ENCODE peak calls at places on chromosomes 4 and X, in ten cellular contexts. F is neural progenitor cell; B is left lung; Z is GM23248; L is naive thymus-derived CD4-positive, alpha-beta T cell; K is H9; I is left ventricle myocardium inferior; A is body of pancreas; T is heart left ventricle; U is aorta. V is an unnamed sample.
A peak's percentile ranks its signal among the peaks of the same experiment; 100 is the strongest.

GRCh38 chr4:106522839-106523238 is 154.3 kb upstream of the GIMD1 start:
- DNase-seq in F (peak; percentile 11), Z (peak; percentile 33), A (no peak), L (no peak), I (no peak), T (no peak), K (no peak), B (no peak), U (no peak), V (no peak)

GRCh38 chrX:35787867-35788266 is 10.3 kb upstream of the MAGEB16 start:
- DNase-seq in T (no peak), A (no peak), I (no peak), L (no peak), F (no peak), U (no peak), Z (no peak), K (no peak), B (no peak), V (no peak)

GRCh38 chr4:4787421-4787820 is 72.0 kb upstream of the MSX1 start:
- DNase-seq in B (no peak), Z (no peak), A (no peak), K (no peak), L (no peak), F (no peak), T (no peak), I (no peak), U (no peak), V (no peak)

GRCh38 chrX:150940844-150941495 is 42.2 kb upstream of the HMGB3 start:
- DNase-seq in B (no peak), I (no peak), Z (no peak), F (no peak), T (no peak), U (no peak), L (no peak), A (no peak), K (no peak), V (no peak)

GRCh38 chr4:67549123-67549522 is 3.8 kb upstream of the CENPC start:
- DNase-seq in I (no peak), K (no peak), A (no peak), U (no peak), L (peak; percentile 61), T (no peak), B (no peak), F (no peak), Z (peak; percentile 28), V (no peak)

GRCh38 chr4:83213640-83214039 is 71.0 kb downstream of the COQ2 start:
- DNase-seq in Z (no peak), K (no peak), F (no peak), I (no peak), A (no peak), T (no peak), U (no peak), L (no peak), B (no peak), V (no peak)

GRCh38 chr4:185210102-185210981 is 944 bp downstream of the SNX25 start:
- DNase-seq in T (peak; percentile 52), I (peak; percentile 38), Z (peak; percentile 84), B (no peak), A (peak; percentile 65), F (peak; percentile 75), U (peak; percentile 77), L (peak; percentile 48), K (peak; percentile 58), V (peak; percentile 51)

GRCh38 chr4:103197765-103198110 is 405 bp downstream of the CENPE start:
- DNase-seq in L (peak; percentile 1), A (no peak), U (no peak), T (no peak), K (no peak), F (no peak), B (no peak), I (no peak), Z (no peak), V (peak; percentile 17)

GRCh38 chr4:27628609-27629008 is 768.0 kb downstream of the STIM2 start:
- DNase-seq in B (no peak), A (no peak), I (no peak), Z (no peak), L (no peak), K (no peak), U (no peak), F (no peak), T (no peak), V (no peak)

GRCh38 chr4:2846172-2846571 is 2.5 kb downstream of the ADD1 start:
- DNase-seq in T (no peak), L (no peak), Z (no peak), U (no peak), I (no peak), F (no peak), A (no peak), B (no peak), K (no peak), V (no peak)

GRCh38 chr4:2849267-2850140 is 5.9 kb downstream of the ADD1 start:
- DNase-seq in U (no peak), K (no peak), T (no peak), I (no peak), A (peak; percentile 86), F (no peak), L (no peak), B (no peak), Z (peak; percentile 40), V (no peak)

GRCh38 chr4:2847297-2847871 is 3.7 kb downstream of the ADD1 start:
- DNase-seq in B (no peak), L (no peak), A (no peak), K (no peak), Z (no peak), T (no peak), U (no peak), F (no peak), I (no peak), V (no peak)

GRCh38 chr4:2850966-2851782 is 7.5 kb downstream of the ADD1 start:
- DNase-seq in K (no peak), L (peak; percentile 30), B (no peak), Z (peak; percentile 17), I (no peak), T (no peak), A (no peak), U (no peak), F (no peak), V (no peak)

DNA sequence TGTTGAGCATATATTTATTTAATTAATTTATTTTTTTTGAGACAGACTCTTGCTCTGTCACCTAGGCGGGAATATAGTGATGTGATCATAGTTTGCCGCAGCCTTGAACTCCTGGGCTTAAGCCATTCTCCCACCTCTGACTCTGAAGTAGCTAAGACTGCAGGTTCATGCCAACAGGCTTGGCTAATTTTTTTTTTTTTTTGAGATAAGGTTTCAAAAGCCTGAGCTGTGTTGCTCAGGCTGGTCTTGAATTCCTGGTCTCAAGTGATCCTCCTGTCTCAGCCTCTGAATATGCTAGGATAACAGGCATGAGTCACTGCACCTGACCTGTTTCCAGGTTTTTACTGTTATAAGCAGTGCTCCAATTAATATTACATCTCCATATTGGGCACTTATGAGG is 4.8 kb downstream of the ADD1 start:
- DNase-seq in T (no peak), A (peak; percentile 69), F (no peak), I (no peak), L (no peak), K (no peak), Z (no peak), U (no peak), B (no peak), V (no peak)
- H3K4me1 ChIP-seq in T (peaks cover 9% of the 10 kb centered on the region), A (peaks cover 83% of the 10 kb centered on the region), F (no peaks in the 10 kb centered on the region), I (peaks cover 86% of the 10 kb centered on the region), L (peaks cover 49% of the 10 kb centered on the region), K (no peaks in the 10 kb centered on the region), Z (peaks cover 33% of the 10 kb centered on the region), U (peaks cover 2% of the 10 kb centered on the region), B (peaks cover 87% of the 10 kb centered on the region), V (peaks cover 5% of the 10 kb centered on the region)

GRCh38 chr4:152819026-152819645 is 39.4 kb downstream of the ARFIP1 start:
- DNase-seq in T (no peak), F (no peak), L (no peak), A (no peak), U (no peak), K (no peak), I (no peak), B (no peak), Z (no peak), V (no peak)
- H3K9me3 ChIP-seq in T (peaks cover 6% of the 10 kb centered on the region), F (peaks cover 5% of the 10 kb centered on the region), L (peaks cover 26% of the 10 kb centered on the region), A (no peaks in the 10 kb centered on the region), U (peaks cover 2% of the 10 kb centered on the region), K (no peaks in the 10 kb centered on the region), I (peaks cover 14% of the 10 kb centered on the region), B (peaks cover 3% of the 10 kb centered on the region), Z (no peaks in the 10 kb centered on the region), V (peaks cover 3% of the 10 kb centered on the region)

GRCh38 chrX:129736491-129736890 is 2.3 kb upstream of the XPNPEP2 start:
- DNase-seq in I (no peak), K (no peak), U (no peak), T (no peak), Z (no peak), B (no peak), A (no peak), F (no peak), L (no peak), V (no peak)
- H3K27me3 ChIP-seq in I (no peaks in the 10 kb centered on the region), K (no peaks in the 10 kb centered on the region), U (no peaks in the 10 kb centered on the region), T (no peaks in the 10 kb centered on the region), Z (no peaks in the 10 kb centered on the region), B (no peaks in the 10 kb centered on the region), A (no peaks in the 10 kb centered on the region), F (no peaks in the 10 kb centered on the region), L (no peaks in the 10 kb centered on the region), V (peaks cover 2% of the 10 kb centered on the region)

GRCh38 chr4:134426821-134427220 is 225.2 kb upstream of the PABPC4L start:
- DNase-seq in F (no peak), K (no peak), I (no peak), A (no peak), Z (no peak), B (no peak), T (no peak), U (no peak), L (no peak), V (no peak)

GRCh38 chr4:134421734-134422133 is 220.1 kb upstream of the PABPC4L start:
- DNase-seq in L (no peak), U (no peak), T (no peak), F (no peak), Z (no peak), B (no peak), I (no peak), K (no peak), A (no peak), V (no peak)

DNA sequence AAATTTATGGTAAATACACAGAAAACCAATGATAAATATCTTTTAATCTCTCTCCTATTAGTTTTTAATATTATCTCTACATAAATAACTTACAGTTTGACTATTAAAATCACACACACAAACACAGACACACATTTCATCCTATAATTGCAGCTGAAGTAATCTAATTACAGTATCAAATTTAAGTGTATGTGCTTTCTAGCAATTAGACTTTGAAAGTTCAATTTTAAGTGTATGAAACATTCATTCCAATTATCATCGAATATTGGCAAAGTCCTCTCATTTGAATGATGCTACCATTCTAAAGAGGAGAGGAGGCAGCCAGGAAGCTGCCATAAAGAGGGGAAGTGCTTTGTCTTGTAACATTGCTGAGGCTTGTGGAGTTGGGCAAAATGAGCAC is 221.2 kb upstream of the PABPC4L start:
- DNase-seq in A (no peak), I (no peak), U (no peak), K (no peak), T (no peak), B (no peak), Z (no peak), F (no peak), L (no peak), V (no peak)
- H3K4me1 ChIP-seq in A (no peaks in the 10 kb centered on the region), I (no peaks in the 10 kb centered on the region), U (no peaks in the 10 kb centered on the region), K (no peaks in the 10 kb centered on the region), T (no peaks in the 10 kb centered on the region), B (no peaks in the 10 kb centered on the region), Z (no peaks in the 10 kb centered on the region), F (no peaks in the 10 kb centered on the region), L (no peaks in the 10 kb centered on the region), V (no peaks in the 10 kb centered on the region)

GRCh38 chr4:43471950-43472349 is 579.4 kb downstream of the GRXCR1 start:
- DNase-seq in B (no peak), I (no peak), U (no peak), K (no peak), A (no peak), Z (peak; percentile 16), F (no peak), L (no peak), T (no peak), V (no peak)
- H3K9me3 ChIP-seq in B (peaks cover 46% of the 10 kb centered on the region), I (peaks cover 66% of the 10 kb centered on the region), U (peaks cover 7% of the 10 kb centered on the region), K (peaks cover 20% of the 10 kb centered on the region), A (no peaks in the 10 kb centered on the region), Z (peaks cover 4% of the 10 kb centered on the region), F (peaks cover 17% of the 10 kb centered on the region), L (peaks cover 8% of the 10 kb centered on the region), T (peaks cover 32% of the 10 kb centered on the region), V (no peaks in the 10 kb centered on the region)